ENCODE peak calls at places on chromosomes 6 and 20, in eight cellular contexts. L, J, W, R, D, B, Z and C are unnamed samples. For H3K36me3, the result is how much of the 10 kb centered on the place peaks cover.

GRCh38 chr6:34964564-34964963 is 75.5 kb downstream of the ANKS1A start:
- DNase-seq in J (no peak), Z (no peak), B (peak), W (no peak), D (no peak), R (no peak), L (no peak), C (no peak)

GRCh38 chr20:47428851-47429336 is 72.4 kb upstream of the ZMYND8 start:
- DNase-seq in D (no peak), Z (no peak), R (no peak), J (no peak), L (no peak), W (no peak), B (no peak), C (no peak)

GRCh38 chr6:97097068-97098047 is 172.8 kb downstream of the KLHL32 start:
- DNase-seq in B (no peak), J (no peak), D (no peak), L (no peak), R (no peak), W (no peak), Z (no peak), C (no peak)

GRCh38 chr6:90233994-90234393 is 62.6 kb downstream of the BACH2 start:
- DNase-seq in W (no peak), B (no peak), D (no peak), L (no peak), R (no peak), J (peak), Z (no peak), C (no peak)

GRCh38 chr20:37305839-37306238 is 16.4 kb downstream of the MANBAL start:
- DNase-seq in D (no peak), L (no peak), Z (no peak), B (no peak), W (no peak), R (no peak), J (no peak), C (no peak)

GRCh38 chr20:969868-970267 is 32.2 kb downstream of the RSPO4 start:
- DNase-seq in B (no peak), R (no peak), Z (no peak), W (no peak), L (no peak), D (no peak), J (no peak), C (no peak)

GRCh38 chr6:68978411-68978810 is 343.3 kb downstream of the ADGRB3 start:
- DNase-seq in W (no peak), D (no peak), J (no peak), B (no peak), Z (no peak), L (no peak), R (no peak), C (no peak)

GRCh38 chr6:14384175-14384949 is 266.8 kb downstream of the CD83 start:
- DNase-seq in Z (no peak), B (no peak), R (no peak), L (no peak), D (no peak), W (no peak), J (no peak), C (no peak)

GRCh38 chr6:54846243-54846856 is at the start of gene FAM83B:
- DNase-seq in R (peak), D (peak), Z (peak), J (no peak), L (peak), B (peak), W (peak), C (peak)

GRCh38 chr6:2890981-2891767 is 11.9 kb downstream of the SERPINB9 start:
- DNase-seq in B (no peak), J (no peak), W (no peak), L (no peak), Z (no peak), R (no peak), D (no peak), C (no peak)

GRCh38 chr6:5213851-5214507 is 46.8 kb downstream of the LYRM4 start:
- DNase-seq in R (no peak), D (no peak), J (no peak), W (no peak), Z (no peak), B (peak), L (peak), C (no peak)

GRCh38 chr6:109816452-109817374 is 125.6 kb downstream of the FIG4 start:
- DNase-seq in L (no peak), J (no peak), Z (peak), B (no peak), W (no peak), D (peak), R (no peak), C (no peak)

DNA sequence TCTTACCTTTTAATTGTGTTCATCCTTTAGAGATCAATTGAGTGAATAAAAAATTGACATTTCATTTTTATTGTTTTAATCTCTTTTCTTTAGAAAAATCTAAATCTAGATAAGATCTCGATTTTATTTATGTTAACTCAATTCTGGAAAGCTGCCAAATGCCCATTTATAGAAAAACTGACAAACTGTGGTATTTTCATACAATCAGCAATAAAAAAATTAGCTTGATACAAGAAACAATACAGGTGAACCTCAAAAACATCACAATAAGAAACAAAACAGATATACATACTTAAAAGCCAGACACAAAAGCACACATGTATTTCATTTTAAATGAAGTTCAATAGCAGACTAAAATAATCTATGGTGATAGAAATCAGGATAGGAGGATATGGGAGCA is 30.0 kb upstream of the ARHGAP18 start:
- DNase-seq in D (no peak), R (no peak), W (no peak), Z (no peak), J (no peak), B (no peak), L (no peak), C (no peak)
- H3K36me3 ChIP-seq in D (under half), R (under half), W (under half), Z (under half), J (under half), B (under half), L (under half), C (under half)

DNA sequence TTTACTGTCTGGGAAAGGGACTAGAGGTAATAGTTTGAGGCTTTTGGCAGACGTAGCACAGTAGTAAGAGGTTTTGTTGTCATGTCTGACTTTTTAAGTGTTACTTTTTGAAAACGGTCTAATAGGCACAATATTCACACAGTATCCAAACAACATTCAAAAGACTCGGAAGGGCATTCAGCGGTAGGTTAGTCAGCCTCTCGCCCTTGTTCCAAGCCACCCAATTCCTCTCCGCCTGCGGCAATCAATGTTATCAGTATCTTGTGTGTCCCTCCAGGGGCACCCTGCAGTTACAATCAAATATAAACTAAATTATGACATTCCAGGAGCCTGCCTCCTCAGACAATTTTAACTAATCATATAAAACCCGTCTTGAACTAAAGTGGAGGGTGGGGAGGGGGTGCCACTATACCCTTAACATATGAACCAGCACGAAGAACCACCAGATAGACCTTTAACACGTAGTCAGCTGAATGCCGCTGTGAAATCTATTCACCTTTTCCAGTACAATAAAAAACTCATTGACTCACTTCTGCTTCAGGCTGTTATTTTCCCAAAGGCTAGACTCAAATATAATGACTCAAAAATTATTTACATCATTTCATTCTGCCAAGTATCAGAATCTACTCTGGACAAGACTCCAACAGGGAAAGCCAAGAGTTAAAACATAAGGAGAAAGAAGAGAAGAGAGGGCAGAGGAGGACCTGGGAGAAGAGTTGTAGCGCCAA is 1.7 kb downstream of the TENT5A start:
- DNase-seq in L (no peak), B (peak), J (no peak), R (no peak), D (no peak), W (no peak), Z (no peak), C (no peak)
- H3K4me3 ChIP-seq in L (peak), B (peak), J (peak), R (peak), D (peak), W (peak), Z (peak), C (peak)

GRCh38 chr6:27810768-27811298 is 101.4 kb downstream of the OR2B2 start:
- DNase-seq in R (no peak), L (no peak), W (no peak), J (peak), D (no peak), B (no peak), Z (no peak), C (no peak)

GRCh38 chr6:27814665-27815424 is 97.4 kb downstream of the OR2B2 start:
- DNase-seq in L (peak), Z (peak), W (peak), J (peak), B (peak), D (peak), R (peak), C (peak)

GRCh38 chr6:27811383-27811782 is 100.8 kb downstream of the OR2B2 start:
- DNase-seq in L (no peak), Z (no peak), W (no peak), R (no peak), J (no peak), D (no peak), B (no peak), C (no peak)

GRCh38 chr6:27812078-27812804 is 100.0 kb downstream of the OR2B2 start:
- DNase-seq in R (no peak), J (no peak), B (no peak), L (no peak), W (no peak), Z (no peak), D (no peak), C (no peak)

DNA sequence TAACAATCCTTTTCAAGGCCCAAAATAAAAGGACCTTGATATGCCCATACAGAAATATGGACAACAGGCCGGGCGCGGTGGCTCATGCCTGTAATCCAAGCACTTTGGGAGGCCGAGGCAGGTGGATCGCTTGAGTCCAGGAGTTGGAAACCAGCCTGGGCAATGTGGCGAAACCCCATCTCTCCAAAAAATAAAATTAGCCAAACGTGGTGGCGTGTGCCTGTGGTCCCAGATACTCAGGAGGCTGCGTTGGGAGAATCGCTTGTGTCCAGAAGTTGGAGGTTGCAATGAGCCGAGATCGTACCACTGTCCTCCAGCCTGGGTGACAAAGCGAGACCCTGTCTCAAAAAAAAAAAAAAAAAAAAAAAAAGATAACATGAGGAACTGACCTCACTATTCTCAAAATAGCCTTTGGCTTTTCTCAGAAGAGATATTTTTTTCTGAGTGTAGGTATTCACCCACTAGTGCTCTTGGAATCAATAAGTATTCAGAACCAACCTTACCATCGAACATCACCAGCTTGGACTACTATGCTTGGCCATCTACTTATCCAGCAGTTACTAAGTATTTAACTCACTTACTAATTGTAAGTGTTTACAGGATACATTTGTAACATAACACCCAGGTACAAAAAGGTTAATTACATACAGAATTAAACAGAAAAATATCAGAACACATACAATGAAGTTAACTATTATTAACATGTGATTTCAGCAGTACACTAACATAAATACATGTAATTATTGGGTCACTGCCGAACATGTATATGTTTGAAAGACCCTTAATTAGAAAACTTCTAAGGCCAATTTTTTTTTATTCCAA is 99.2 kb downstream of the OR2B2 start:
- DNase-seq in R (no peak), W (no peak), D (no peak), L (no peak), B (no peak), Z (no peak), J (no peak), C (no peak)
- H3K27ac ChIP-seq in R (no peak), W (no peak), D (no peak), L (no peak), B (no peak), Z (no peak), J (no peak), C (no peak)

DNA sequence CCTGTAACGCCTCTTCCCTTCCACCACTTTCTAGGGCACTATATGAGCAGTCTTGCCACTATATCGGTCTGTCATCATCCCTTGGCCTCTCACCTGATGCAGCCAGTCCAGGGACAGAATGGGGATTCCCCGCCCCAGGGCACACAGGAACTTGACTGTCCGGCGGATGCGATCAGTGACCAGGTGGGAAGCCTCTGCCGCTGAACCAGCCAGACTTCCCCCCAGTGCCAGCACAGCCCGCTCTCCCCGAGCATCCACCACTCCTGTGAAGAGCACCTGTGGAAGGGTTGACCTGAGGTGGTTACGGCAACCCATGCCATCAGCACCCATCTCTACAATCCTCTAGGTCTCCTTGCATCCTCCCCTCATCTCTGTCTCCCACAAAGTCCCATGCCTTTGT is 12.2 kb upstream of the NRM start:
- DNase-seq in Z (no peak), R (no peak), L (no peak), B (no peak), J (no peak), D (no peak), W (no peak), C (no peak)
- H3K36me3 ChIP-seq in Z (under half), R (under half), L (under half), B (under half), J (under half), D (under half), W (half or more), C (under half)

GRCh38 chr6:168301648-168302398 is 17.8 kb downstream of the DACT2 start:
- DNase-seq in Z (no peak), B (no peak), W (no peak), R (no peak), J (no peak), L (no peak), D (peak), C (no peak)

GRCh38 chr6:168303982-168304751 is 15.4 kb downstream of the DACT2 start:
- DNase-seq in W (no peak), R (no peak), B (no peak), L (no peak), J (no peak), Z (no peak), D (no peak), C (no peak)

GRCh38 chr6:168299541-168300511 is 19.8 kb downstream of the DACT2 start:
- DNase-seq in R (no peak), Z (no peak), D (no peak), W (no peak), B (no peak), L (no peak), J (no peak), C (no peak)

GRCh38 chr6:168302534-168302933 is 17.0 kb downstream of the DACT2 start:
- DNase-seq in W (no peak), L (no peak), J (no peak), R (no peak), Z (no peak), B (no peak), D (no peak), C (no peak)

DNA sequence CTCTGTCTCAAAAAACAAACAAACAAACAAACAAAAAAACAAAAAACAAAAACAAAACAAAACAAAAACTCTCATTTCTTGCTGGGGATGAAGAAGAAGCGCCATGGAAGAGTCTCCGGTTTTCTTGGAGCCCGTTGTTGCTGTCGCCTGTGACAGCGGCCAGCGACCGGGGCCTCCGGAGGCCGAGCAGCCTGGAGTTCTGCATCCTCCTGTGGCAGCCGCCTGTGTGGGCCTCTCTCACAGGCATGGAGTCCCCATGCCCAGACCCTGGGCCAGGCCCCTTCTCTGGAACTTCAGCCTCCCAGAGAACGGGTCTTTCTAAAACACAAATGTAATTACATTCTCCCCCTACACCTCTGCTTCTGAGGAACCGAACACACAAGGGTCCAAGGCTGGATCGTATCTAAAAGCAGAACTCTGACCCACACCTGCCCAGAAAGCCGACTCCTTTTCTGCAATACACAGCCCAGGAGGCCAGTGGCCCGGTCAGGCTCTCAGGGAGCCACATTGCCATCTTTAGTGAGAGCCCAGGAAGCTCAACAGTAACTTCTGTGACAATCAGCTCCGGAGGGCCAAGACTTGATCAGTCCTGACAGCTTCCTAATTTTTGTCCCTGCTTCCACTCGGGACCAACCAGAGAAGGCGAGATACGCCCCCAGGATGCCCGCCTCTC is 18.5 kb downstream of the DACT2 start:
- DNase-seq in L (no peak), W (no peak), Z (no peak), D (no peak), J (no peak), B (no peak), R (no peak), C (no peak)
- H3K4me3 ChIP-seq in L (no peak), W (no peak), Z (no peak), D (no peak), J (no peak), B (no peak), R (no peak), C (no peak)

DNA sequence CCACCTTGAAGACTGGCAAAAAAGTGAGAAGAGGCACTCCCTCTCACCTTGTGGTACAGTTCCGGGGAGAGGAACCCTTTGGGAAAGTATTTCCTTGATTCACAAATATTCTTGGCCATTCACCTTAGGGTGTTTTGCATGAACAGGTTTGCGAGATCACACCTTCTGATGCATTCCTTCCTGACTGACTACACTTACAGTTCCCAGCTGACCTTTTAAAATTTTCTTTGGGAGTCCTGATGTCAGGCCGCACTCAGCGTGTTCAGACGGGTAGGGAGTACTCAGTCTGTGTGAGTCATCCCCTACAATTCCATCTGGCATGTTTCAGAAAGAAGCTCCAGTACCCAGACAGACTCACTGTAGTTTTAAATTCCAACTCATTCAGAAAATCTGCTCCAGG is 1.7 kb downstream of the ADGRF4 start:
- DNase-seq in D (no peak), W (no peak), L (no peak), R (peak), J (no peak), Z (no peak), B (peak), C (no peak)
- H3K27ac ChIP-seq in D (no peak), W (no peak), L (no peak), R (peak), J (no peak), Z (no peak), B (no peak), C (no peak)

GRCh38 chr6:21033575-21034026 is 499.3 kb downstream of the CDKAL1 start:
- DNase-seq in R (peak), J (no peak), D (peak), Z (no peak), W (no peak), B (peak), L (peak), C (no peak)
- H3K36me3 ChIP-seq in R (under half), J (under half), D (under half), Z (under half), W (under half), B (under half), L (under half), C (under half)

GRCh38 chr6:123802351-123802696 is 1.3 kb upstream of the NKAIN2 start:
- DNase-seq in D (no peak), R (no peak), J (no peak), L (no peak), B (no peak), Z (no peak), W (no peak), C (no peak)
- H3K4me3 ChIP-seq in D (no peak), R (peak), J (no peak), L (peak), B (peak), Z (no peak), W (peak), C (peak)

GRCh38 chr6:161393292-161393691 is 119.4 kb upstream of the AGPAT4 start:
- DNase-seq in B (no peak), D (no peak), W (no peak), R (no peak), L (no peak), Z (no peak), J (no peak), C (no peak)

GRCh38 chr6:161396539-161396938 is 122.7 kb upstream of the AGPAT4 start:
- DNase-seq in L (no peak), D (no peak), B (no peak), Z (no peak), R (no peak), W (no peak), J (no peak), C (no peak)

GRCh38 chr6:161395832-161396231 is 122.0 kb upstream of the AGPAT4 start:
- DNase-seq in R (no peak), B (no peak), W (no peak), D (peak), J (no peak), Z (no peak), L (no peak), C (no peak)

GRCh38 chr6:161394437-161394836 is 120.6 kb upstream of the AGPAT4 start:
- DNase-seq in Z (no peak), D (no peak), L (no peak), J (no peak), R (no peak), B (no peak), W (no peak), C (no peak)

GRCh38 chr6:161393839-161394364 is 120.0 kb upstream of the AGPAT4 start:
- DNase-seq in B (peak), R (no peak), L (no peak), D (peak), J (peak), Z (peak), W (no peak), C (no peak)
- H3K27ac ChIP-seq in B (no peak), R (no peak), L (no peak), D (no peak), J (no peak), Z (no peak), W (no peak), C (no peak)